ENCODE peak calls at places on chromosomes 4 and X, in ten cellular contexts. U, D, G, O, R, N, X, K, V and A are unnamed samples.

GRCh38 chrX:54602563-54602962 is 72.5 kb downstream of the GNL3L start:
- DNase-seq in U (no peak), D (no peak), G (no peak), O (no peak), R (no peak), N (no peak), X (no peak), K (no peak), V (no peak), A (no peak)

GRCh38 chr4:126338572-126338971 is 1023.8 kb downstream of the FAT4 start:
- DNase-seq in U (no peak), D (no peak), G (no peak), O (no peak), R (no peak), N (no peak), X (no peak), K (no peak), V (no peak), A (no peak)

GRCh38 chr4:82469776-82470345 is 39.5 kb downstream of the ENOPH1 start:
- DNase-seq in U (no peak), D (no peak), G (peak), O (no peak), R (no peak), N (no peak), X (no peak), K (no peak), V (no peak), A (no peak)

GRCh38 chr4:96228463-96228862 is 388.6 kb downstream of the PDHA2 start:
- DNase-seq in U (no peak), D (no peak), G (no peak), O (no peak), R (no peak), N (no peak), X (no peak), K (no peak), V (no peak), A (no peak)

GRCh38 chr4:65669008-65669971 is 999 bp downstream of the EPHA5 start:
- DNase-seq in U (peak), D (no peak), G (no peak), O (peak), R (no peak), N (no peak), X (peak), K (peak), V (peak), A (no peak)

GRCh38 chr4:7831858-7832257 is 107.8 kb downstream of the AFAP1 start:
- DNase-seq in U (no peak), D (no peak), G (no peak), O (peak), R (no peak), N (no peak), X (no peak), K (no peak), V (no peak), A (no peak)

GRCh38 chr4:12723849-12724447 is 760.2 kb downstream of the RAB28 start:
- DNase-seq in U (peak), D (no peak), G (no peak), O (no peak), R (no peak), N (no peak), X (no peak), K (no peak), V (no peak), A (no peak)

GRCh38 chr4:6372649-6373525 is 99.5 kb downstream of the PPP2R2C start:
- DNase-seq in U (peak), D (no peak), G (peak), O (no peak), R (peak), N (no peak), X (peak), K (no peak), V (no peak), A (no peak)

GRCh38 chrX:126723881-126724280 is 95.6 kb upstream of the PRR32 start:
- DNase-seq in U (peak), D (no peak), G (no peak), O (no peak), R (no peak), N (no peak), X (no peak), K (no peak), V (no peak), A (no peak)

GRCh38 chr4:169361741-169362140 is 91.0 kb upstream of the SH3RF1 start:
- DNase-seq in U (no peak), D (no peak), G (no peak), O (no peak), R (no peak), N (no peak), X (no peak), K (no peak), V (no peak), A (no peak)

DNA sequence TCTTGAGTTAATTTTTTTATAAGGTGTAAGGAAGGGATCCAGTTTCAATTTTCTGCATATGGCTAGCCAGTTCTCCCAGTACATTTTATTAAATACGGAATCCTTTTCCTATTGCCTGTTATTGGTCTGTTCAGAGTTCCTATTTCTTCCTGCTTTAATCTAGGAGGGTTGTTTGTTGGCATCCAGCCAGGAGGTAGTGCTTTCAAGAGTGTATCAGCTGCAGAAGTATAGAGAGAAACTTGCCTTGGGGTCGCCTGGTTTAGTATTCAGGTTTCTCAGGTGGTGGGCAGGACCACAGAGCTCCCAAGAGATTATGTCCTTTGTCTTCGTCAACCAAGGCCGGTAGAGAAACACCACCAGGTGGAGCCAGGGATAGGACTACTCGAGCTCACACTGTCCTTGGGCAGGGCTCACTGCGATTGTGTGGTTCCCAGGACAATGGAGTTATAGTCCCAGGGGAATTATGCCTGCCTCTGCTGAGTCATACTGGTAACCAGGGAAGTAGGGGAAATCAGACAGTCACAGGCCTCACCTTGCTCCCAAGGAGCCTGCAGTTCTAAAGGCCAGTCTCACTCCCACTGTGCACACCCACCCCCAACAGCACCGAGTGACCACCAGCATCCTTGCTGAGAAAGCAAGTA is 168.1 kb downstream of the VSIG4 start:
- DNase-seq in U (peak), D (peak), G (no peak), O (no peak), R (peak), N (no peak), X (no peak), K (no peak), V (no peak), A (no peak)
- TF ChIP-seq CTCF in U (peak), D (peak), G (no peak), O (no peak), R (peak), N (no peak), X (no peak), K (no peak), V (no peak), A (no peak)

GRCh38 chr4:24471623-24472510 is 112.5 kb downstream of the DHX15 start:
- DNase-seq in U (peak), D (no peak), G (no peak), O (peak), R (no peak), N (peak), X (peak), K (no peak), V (no peak), A (no peak)
- TF ChIP-seq CTCF in U (no peak), D (no peak), G (no peak), O (no peak), R (no peak), N (no peak), X (no peak), K (no peak), V (no peak), A (no peak)

DNA sequence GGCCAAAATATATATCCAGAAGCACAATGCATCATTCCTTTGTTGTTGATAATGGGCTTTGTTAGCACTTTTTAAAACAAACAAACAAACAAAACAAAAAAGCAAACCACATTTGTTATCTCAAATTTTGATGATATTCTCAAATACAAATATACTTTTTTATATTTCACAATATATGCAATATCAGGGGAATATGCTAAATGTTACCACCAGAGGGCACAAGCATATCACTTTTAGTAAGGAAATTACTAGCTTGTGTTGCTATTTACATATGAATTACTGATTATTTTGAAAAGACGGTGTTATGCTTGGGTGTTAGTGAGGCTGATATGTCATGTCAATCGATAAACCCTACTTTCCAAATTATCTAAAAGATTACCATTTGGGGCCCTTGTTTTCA is 29.1 kb downstream of the RIPPLY1 start:
- DNase-seq in U (no peak), D (no peak), G (peak), O (no peak), R (no peak), N (no peak), X (no peak), K (no peak), V (no peak), A (no peak)
- TF ChIP-seq CTCF in U (peak), D (no peak), G (peak), O (no peak), R (peak), N (no peak), X (peak), K (peak), V (peak), A (peak)

GRCh38 chr4:110589297-110589696 is 33.6 kb downstream of the PITX2 start:
- DNase-seq in U (no peak), D (no peak), G (peak), O (no peak), R (no peak), N (no peak), X (no peak), K (no peak), V (no peak), A (no peak)
- TF ChIP-seq CTCF in U (no peak), D (no peak), G (peak), O (no peak), R (peak), N (no peak), X (peak), K (no peak), V (no peak), A (no peak)

DNA sequence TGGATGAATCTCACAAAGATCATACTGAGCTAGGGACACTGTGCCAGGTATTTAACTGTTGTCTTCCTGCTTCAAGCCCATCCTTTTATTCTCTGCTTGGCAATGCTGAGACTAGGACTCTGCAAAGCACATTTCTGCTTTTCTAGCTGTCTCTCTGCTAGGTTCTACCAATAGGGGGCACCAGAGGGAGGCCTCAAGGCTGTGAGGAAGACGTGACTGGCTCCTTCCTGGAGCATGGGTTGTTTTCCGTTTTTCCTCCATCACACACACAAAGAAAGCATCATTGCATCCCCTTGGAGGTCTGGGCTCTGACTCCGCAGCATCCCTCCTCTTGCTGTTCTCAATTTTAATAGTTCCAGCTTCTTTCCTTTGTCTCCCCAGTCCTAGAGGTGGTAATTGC is 10.9 kb upstream of the DCTD start:
- DNase-seq in U (peak), D (no peak), G (no peak), O (no peak), R (no peak), N (no peak), X (no peak), K (no peak), V (no peak), A (no peak)
- TF ChIP-seq CTCF in U (peak), D (peak), G (peak), O (no peak), R (peak), N (no peak), X (no peak), K (peak), V (peak), A (no peak)

GRCh38 chrX:136170109-136170800 is 22.9 kb downstream of the FHL1 start:
- DNase-seq in U (no peak), D (no peak), G (peak), O (peak), R (no peak), N (no peak), X (peak), K (no peak), V (no peak), A (no peak)
- TF ChIP-seq CTCF in U (no peak), D (no peak), G (peak), O (no peak), R (no peak), N (no peak), X (peak), K (no peak), V (peak), A (no peak)

GRCh38 chrX:119187298-119187697 is 48.8 kb upstream of the PGRMC1 start:
- DNase-seq in U (no peak), D (no peak), G (no peak), O (no peak), R (no peak), N (no peak), X (no peak), K (no peak), V (no peak), A (no peak)

GRCh38 chrX:119186194-119186593 is 49.9 kb upstream of the PGRMC1 start:
- DNase-seq in U (no peak), D (no peak), G (no peak), O (no peak), R (no peak), N (no peak), X (no peak), K (no peak), V (no peak), A (no peak)

GRCh38 chrX:119186763-119187162 is 49.3 kb upstream of the PGRMC1 start:
- DNase-seq in U (no peak), D (no peak), G (no peak), O (no peak), R (no peak), N (no peak), X (no peak), K (no peak), V (no peak), A (no peak)

GRCh38 chrX:119177278-119177677 is 49.7 kb upstream of the KIAA1210 start:
- DNase-seq in U (no peak), D (no peak), G (no peak), O (no peak), R (no peak), N (no peak), X (no peak), K (no peak), V (no peak), A (no peak)

GRCh38 chrX:119181491-119181890 is 53.9 kb upstream of the KIAA1210 start:
- DNase-seq in U (peak), D (no peak), G (no peak), O (no peak), R (peak), N (no peak), X (no peak), K (no peak), V (no peak), A (no peak)
- TF ChIP-seq CTCF in U (peak), D (peak), G (no peak), O (no peak), R (peak), N (no peak), X (no peak), K (no peak), V (peak), A (no peak)

GRCh38 chrX:87664381-87664780 is 146.8 kb downstream of the KLHL4 start:
- DNase-seq in U (no peak), D (no peak), G (peak), O (no peak), R (no peak), N (no peak), X (no peak), K (no peak), V (peak), A (no peak)
- TF ChIP-seq CTCF in U (peak), D (no peak), G (peak), O (peak), R (no peak), N (no peak), X (peak), K (peak), V (peak), A (no peak)

GRCh38 chr4:107665001-107665400 is 55.0 kb downstream of the PAPSS1 start:
- DNase-seq in U (no peak), D (no peak), G (peak), O (no peak), R (no peak), N (no peak), X (no peak), K (no peak), V (no peak), A (no peak)
- TF ChIP-seq CTCF in U (no peak), D (no peak), G (no peak), O (no peak), R (no peak), N (no peak), X (no peak), K (no peak), V (no peak), A (no peak)